ENCODE peak calls at places on chromosomes 1 and 21, in seven cellular contexts. L is Peyer's patch, Z is heart left ventricle, P is sigmoid colon, F is IMR-90, J is HCT116, R is right lobe of liver. A is an unnamed sample.

GRCh38 chr1:239467688-239468087 is 81.3 kb downstream of the CHRM3 start:
- DNase-seq in L (no peak), J (no peak), F (no peak), P (no peak), R (no peak), Z (no peak), A (no peak)

GRCh38 chr21:32302560-32302959 is 3.9 kb downstream of the MRAP start:
- DNase-seq in R (no peak), Z (no peak), L (no peak), P (no peak), F (no peak), J (no peak), A (no peak)

GRCh38 chr21:42158846-42159245 is 60.1 kb upstream of the ABCG1 start:
- DNase-seq in Z (no peak), P (peak; percentile 48), J (no peak), L (no peak), F (no peak), R (no peak), A (no peak)

GRCh38 chr1:107964397-107965111 is 426 bp downstream of the VAV3 start:
- DNase-seq in R (peak; percentile 25), Z (peak; percentile 10), P (no peak), J (no peak), F (no peak), L (peak; percentile 58), A (peak; percentile 38)

GRCh38 chr21:31975491-31975890 is 102.7 kb downstream of the HUNK start:
- DNase-seq in F (no peak), J (no peak), P (no peak), L (no peak), R (no peak), Z (no peak), A (no peak)

GRCh38 chr1:1120866-1121563 is 5.1 kb upstream of the C1orf159 start:
- DNase-seq in F (no peak), R (no peak), P (peak; percentile 50), L (no peak), J (no peak), Z (no peak), A (no peak)

GRCh38 chr1:113140588-113141446 is 67.8 kb downstream of the LRIG2 start:
- DNase-seq in F (peak; percentile 65), R (peak; percentile 47), L (peak; percentile 49), J (peak; percentile 43), P (peak; percentile 80), Z (peak; percentile 52), A (peak; percentile 78)

GRCh38 chr1:181087400-181087901 is 1.0 kb upstream of the IER5 start:
- DNase-seq in P (no peak), L (peak; percentile 64), Z (no peak), F (no peak), J (no peak), R (no peak), A (no peak)

GRCh38 chr1:234235373-234235772 is 137.9 kb upstream of the COA6 start:
- DNase-seq in F (no peak), Z (no peak), L (no peak), P (no peak), J (no peak), R (no peak), A (no peak)

GRCh38 chr21:45010096-45010495 is 64.3 kb upstream of the ADARB1 start:
- DNase-seq in P (no peak), Z (no peak), F (no peak), L (no peak), J (no peak), R (no peak), A (no peak)

GRCh38 chr1:21236178-21236577 is 54.1 kb downstream of the ECE1 start:
- DNase-seq in R (no peak), L (no peak), Z (no peak), F (no peak), J (no peak), P (no peak), A (no peak)

GRCh38 chr1:240663160-240663879 is 51.4 kb upstream of the GREM2 start:
- DNase-seq in Z (no peak), L (no peak), R (no peak), P (no peak), F (peak; percentile 89), J (no peak), A (no peak)

GRCh38 chr1:246506440-246506784 is 667 bp downstream of the SMYD3 start:
- DNase-seq in F (no peak), R (no peak), P (no peak), L (no peak), Z (no peak), J (no peak), A (no peak)

GRCh38 chr1:218330043-218330623 is 15.0 kb upstream of the TGFB2 start:
- DNase-seq in J (peak; percentile 31), R (no peak), Z (no peak), F (peak; percentile 61), L (no peak), P (no peak), A (no peak)

GRCh38 chr21:39108291-39109162 is 74.7 kb downstream of the PSMG1 start:
- DNase-seq in L (no peak), J (no peak), R (no peak), Z (no peak), F (no peak), P (no peak), A (no peak)

GRCh38 chr1:58983159-58983558 is 199.3 kb upstream of the JUN start:
- DNase-seq in Z (no peak), R (no peak), F (peak; percentile 4), P (no peak), J (no peak), L (no peak), A (no peak)

GRCh38 chr21:37168666-37169065 is 95.6 kb downstream of the TTC3 start:
- DNase-seq in Z (no peak), P (no peak), F (no peak), J (no peak), L (no peak), R (no peak), A (no peak)

GRCh38 chr1:29706936-29707335 is 470.6 kb downstream of the PTPRU start:
- DNase-seq in L (no peak), P (no peak), F (peak; percentile 44), Z (no peak), R (no peak), J (no peak), A (peak; percentile 26)

GRCh38 chr1:90707363-90707710 is 9.8 kb downstream of the BARHL2 start:
- DNase-seq in R (peak; percentile 77), F (peak; percentile 15), L (no peak), Z (no peak), J (no peak), P (no peak), A (peak; percentile 76)

GRCh38 chr21:25717491-25718139 is 17.1 kb downstream of the ATP5PF start:
- DNase-seq in F (peak; percentile 51), L (no peak), Z (peak; percentile 30), R (no peak), J (no peak), P (no peak), A (no peak)

DNA sequence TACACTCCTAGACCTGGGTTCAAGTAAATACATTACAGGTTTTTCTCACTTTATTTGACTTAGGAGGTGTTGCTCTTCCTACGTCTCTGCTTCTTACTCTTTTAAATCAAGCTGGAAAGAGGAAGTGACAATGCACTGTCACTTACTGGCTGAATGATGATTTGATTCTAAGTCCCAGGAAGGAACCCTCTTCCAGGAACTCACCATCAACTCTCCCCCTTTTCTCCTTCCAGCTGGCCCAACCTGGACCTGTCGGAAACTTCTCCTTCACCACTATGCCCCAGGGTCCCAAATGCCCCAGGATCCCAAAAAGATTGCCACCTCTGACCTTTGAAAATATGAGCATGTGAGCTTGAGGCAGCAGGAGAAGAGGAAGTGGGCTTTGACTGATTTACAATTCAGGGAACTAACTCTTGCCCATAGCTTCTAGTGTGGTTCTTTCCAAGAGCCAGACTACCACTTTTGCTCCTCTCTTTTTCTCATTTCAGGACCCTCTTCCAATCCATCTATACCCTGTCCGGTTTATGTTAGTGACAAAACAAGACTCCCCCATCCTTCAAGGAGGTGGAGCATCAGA is 5.3 kb upstream of the ADAMTS5 start:
- DNase-seq in Z (no peak), L (no peak), F (no peak), J (no peak), P (no peak), R (no peak), A (no peak)
- H3K9me3 ChIP-seq in Z (no peaks in the 10 kb centered on the region), L (no peaks in the 10 kb centered on the region), F (no peaks in the 10 kb centered on the region), J (peaks cover 9% of the 10 kb centered on the region), P (no peaks in the 10 kb centered on the region), R (no peaks in the 10 kb centered on the region), A (no peaks in the 10 kb centered on the region)

DNA sequence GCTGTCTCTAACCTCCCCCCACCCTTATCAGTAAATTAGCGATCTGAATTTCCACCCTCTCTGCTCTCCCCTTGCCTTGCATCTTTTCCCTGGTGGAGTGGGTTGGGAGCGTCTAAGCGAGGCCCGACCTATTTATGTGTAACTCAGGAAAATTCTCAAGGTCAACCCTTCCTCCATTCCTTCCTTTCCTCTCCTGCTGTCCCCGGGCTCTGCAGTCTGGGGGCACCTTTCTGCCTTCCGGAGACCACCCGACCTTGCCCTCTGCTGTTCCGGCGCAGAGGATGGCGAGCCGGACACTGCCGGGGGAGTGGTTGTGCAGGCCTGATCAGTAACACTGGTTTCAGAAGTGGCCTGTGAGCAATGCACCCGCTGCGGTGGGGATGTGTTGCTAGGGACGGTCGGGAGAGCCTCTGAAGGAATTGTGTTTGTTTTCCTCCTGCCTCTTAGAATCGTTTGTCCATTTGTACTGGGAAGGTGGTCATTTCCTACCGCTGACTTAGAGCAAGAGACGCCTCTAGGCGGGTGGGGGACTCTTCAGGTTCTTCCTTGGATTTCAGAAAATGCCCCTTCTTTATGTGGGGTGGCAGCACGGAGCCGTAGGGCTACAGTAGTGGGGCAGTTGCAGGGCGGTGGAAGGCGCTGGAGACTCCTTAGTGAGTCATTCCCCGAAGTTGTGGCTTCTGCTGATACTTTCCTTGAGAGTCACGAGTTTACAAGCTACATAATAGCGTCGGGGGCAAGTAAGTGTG is 543 bp downstream of the MGST3 start:
- DNase-seq in F (peak; percentile 89), J (peak; percentile 65), P (peak; percentile 82), R (peak; percentile 47), Z (peak; percentile 42), L (peak; percentile 34), A (peak; percentile 62)
- TF ChIP-seq POLR2A in F (peak; percentile 19), J (no peak), P (no peak), R (no peak), Z (no peak), L (no peak), A (no peak)

GRCh38 chr1:23879809-23880208 is 11.7 kb upstream of the FUCA1 start:
- DNase-seq in P (no peak), J (no peak), L (no peak), F (no peak), R (no peak), Z (no peak), A (no peak)
- H3K9me3 ChIP-seq in P (peaks cover 8% of the 10 kb centered on the region), J (peaks cover 6% of the 10 kb centered on the region), L (peaks cover 20% of the 10 kb centered on the region), F (peaks cover 20% of the 10 kb centered on the region), R (no peaks in the 10 kb centered on the region), Z (peaks cover 25% of the 10 kb centered on the region), A (no peaks in the 10 kb centered on the region)

GRCh38 chr1:230160957-230161771 is 94.1 kb downstream of the GALNT2 start:
- DNase-seq in J (no peak), R (no peak), P (no peak), F (peak; percentile 46), L (no peak), Z (peak; percentile 5), A (peak; percentile 17)

GRCh38 chr1:230165526-230165925 is 98.5 kb downstream of the GALNT2 start:
- DNase-seq in F (no peak), R (no peak), L (no peak), P (no peak), Z (peak; percentile 4), J (no peak), A (peak; percentile 13)

GRCh38 chr1:230166366-230167132 is 99.5 kb downstream of the GALNT2 start:
- DNase-seq in Z (peak; percentile 6), R (no peak), F (no peak), L (no peak), J (no peak), P (no peak), A (peak; percentile 16)

GRCh38 chr1:230163205-230163604 is 96.2 kb downstream of the GALNT2 start:
- DNase-seq in Z (peak; percentile 39), P (peak; percentile 88), L (no peak), F (peak; percentile 87), R (no peak), J (no peak), A (peak; percentile 14)

GRCh38 chr1:230163719-230164118 is 96.7 kb downstream of the GALNT2 start:
- DNase-seq in R (peak; percentile 76), L (no peak), P (peak; percentile 63), J (no peak), F (no peak), Z (peak; percentile 15), A (peak; percentile 4)
- TF ChIP-seq POLR2A in R (peak; percentile 78), L (no peak), P (no peak), J (no peak), F (no peak), Z (no peak), A (no peak)